ENCODE peak calls at places on chromosomes 7 and 10, in ten cellular contexts. Z is AG08396; Q is kidney tubule cell; C is AG10803; H is activated naive CD8-positive, alpha-beta T cell treated with anti-CD3 and anti-CD28 coated beads, Interleukin-2, amount 50 U/mL, for 24 hours; T is activated effector memory CD4-positive, alpha-beta T cell treated with Interleukin-2 at 50 U/mL for 16 hours; K is heart left ventricle; O is cortex of kidney; S is esophagus squamous epithelium; D is PC-9. L is an unnamed sample.

GRCh38 chr7:77232467-77232866 is 32.8 kb upstream of the FGL2 start:
- DNase-seq in Z (no peak), H (no peak), C (no peak), K (no peak), Q (no peak), O (no peak), T (no peak), S (no peak), D (no peak), L (no peak)

GRCh38 chr10:129035052-129035805 is 431.8 kb upstream of the MGMT start:
- DNase-seq in O (no peak), Z (no peak), D (no peak), K (no peak), H (peak), C (peak), T (peak), S (no peak), Q (peak), L (no peak)

GRCh38 chr10:116769791-116770190 is 27.4 kb upstream of the HSPA12A start:
- DNase-seq in Z (no peak), K (no peak), O (no peak), D (no peak), Q (peak), S (no peak), C (peak), T (no peak), H (no peak), L (no peak)

GRCh38 chr10:132643709-132644543 is 106.3 kb downstream of the INPP5A start:
- DNase-seq in K (no peak), D (no peak), Q (no peak), S (no peak), Z (no peak), H (no peak), O (no peak), T (no peak), C (no peak), L (no peak)

GRCh38 chr7:452791-453455 is 66.7 kb downstream of the PDGFA start:
- DNase-seq in K (no peak), S (no peak), C (no peak), Q (no peak), T (no peak), D (no peak), Z (no peak), H (no peak), O (no peak), L (no peak)

GRCh38 chr7:130875901-130876300 is 141.9 kb upstream of the KLF14 start:
- DNase-seq in H (no peak), D (no peak), Z (no peak), C (no peak), Q (no peak), T (no peak), S (no peak), K (no peak), O (no peak), L (no peak)

GRCh38 chr7:32588657-32589056 is 93.4 kb downstream of the AVL9 start:
- DNase-seq in D (no peak), Z (peak), Q (peak), H (peak), T (no peak), K (no peak), C (peak), S (no peak), O (no peak), L (peak)

GRCh38 chr10:71342850-71343773 is 24.1 kb downstream of the SLC29A3 start:
- DNase-seq in H (no peak), C (peak), Q (peak), D (peak), K (no peak), S (no peak), O (no peak), Z (peak), T (no peak), L (no peak)

GRCh38 chr7:11343818-11344413 is 370.2 kb downstream of the PHF14 start:
- DNase-seq in K (no peak), O (no peak), Q (peak), Z (peak), S (no peak), D (no peak), T (no peak), H (no peak), C (peak), L (peak)

GRCh38 chr10:79375321-79376077 is 28.2 kb downstream of the PPIF start:
- DNase-seq in O (no peak), D (no peak), C (peak), H (no peak), K (no peak), Q (peak), T (no peak), S (no peak), Z (no peak), L (peak)

GRCh38 chr7:47482013-47482761 is 99.7 kb downstream of the TNS3 start:
- DNase-seq in D (peak), C (peak), K (peak), O (no peak), H (peak), Z (peak), T (no peak), S (no peak), Q (peak), L (peak)

GRCh38 chr7:114648680-114649079 is 234.1 kb downstream of the FOXP2 start:
- DNase-seq in H (no peak), Z (no peak), D (no peak), K (no peak), C (no peak), S (no peak), O (no peak), T (no peak), Q (no peak), L (no peak)

GRCh38 chr7:30115709-30116297 is 19.0 kb upstream of the MTURN start:
- DNase-seq in D (no peak), K (no peak), S (no peak), T (no peak), O (no peak), Q (no peak), C (no peak), Z (no peak), H (no peak), L (no peak)

GRCh38 chr10:71840177-71840711 is 10.8 kb downstream of the PSAP start:
- DNase-seq in S (no peak), C (peak), D (peak), Z (peak), Q (peak), K (peak), O (no peak), H (no peak), T (no peak), L (peak)

GRCh38 chr10:69744971-69745370 is 56.7 kb upstream of the COL13A1 start:
- DNase-seq in D (no peak), T (no peak), Z (no peak), C (no peak), O (no peak), Q (no peak), S (no peak), H (no peak), K (no peak), L (no peak)

GRCh38 chr7:127877951-127878350 is 153.3 kb downstream of the LRRC4 start:
- DNase-seq in Q (no peak), T (no peak), Z (no peak), S (no peak), H (no peak), K (no peak), D (no peak), O (no peak), C (no peak), L (no peak)

GRCh38 chr7:31981874-31982390 is 88.3 kb downstream of the PDE1C start:
- DNase-seq in S (no peak), Z (no peak), D (no peak), H (no peak), T (no peak), K (no peak), O (no peak), C (no peak), Q (no peak), L (no peak)

GRCh38 chr10:58570979-58571378 is 58.3 kb downstream of the BICC1 start:
- DNase-seq in Q (no peak), T (no peak), H (no peak), D (no peak), K (no peak), C (peak), Z (no peak), O (no peak), S (no peak), L (no peak)

GRCh38 chr7:111827863-111828504 is 265.7 kb upstream of the IMMP2L start:
- DNase-seq in D (peak), Q (peak), Z (peak), C (peak), O (no peak), T (no peak), S (no peak), K (no peak), H (no peak), L (peak)

GRCh38 chr10:3948843-3949242 is 163.8 kb upstream of the KLF6 start:
- DNase-seq in D (no peak), Q (peak), H (peak), T (peak), S (no peak), C (no peak), Z (no peak), K (no peak), O (no peak), L (peak)

GRCh38 chr10:81873932-81874816 is 820 bp upstream of the NRG3 start:
- DNase-seq in Q (peak), H (no peak), T (no peak), S (no peak), Z (peak), K (peak), O (no peak), C (no peak), D (no peak), L (no peak)

GRCh38 chr10:6020806-6021205 is 41.4 kb downstream of the IL2RA start:
- DNase-seq in Z (no peak), D (no peak), C (no peak), T (no peak), H (no peak), K (no peak), Q (no peak), O (no peak), S (no peak), L (no peak)

GRCh38 chr7:114070246-114070645 is 151.4 kb upstream of the PPP1R3A start:
- DNase-seq in Z (no peak), Q (no peak), C (peak), T (no peak), O (no peak), H (no peak), D (no peak), S (no peak), K (no peak), L (no peak)

GRCh38 chr7:123863461-123863860 is 18.5 kb downstream of the HYAL4 start:
- DNase-seq in Q (no peak), K (no peak), O (no peak), Z (no peak), H (no peak), D (no peak), T (no peak), S (no peak), C (no peak), L (no peak)

GRCh38 chr10:86306628-86307278 is 59.8 kb downstream of the GRID1 start:
- DNase-seq in C (peak), Z (peak), Q (peak), O (no peak), H (peak), K (no peak), D (no peak), S (no peak), T (no peak), L (no peak)